ENCODE peak calls at places on chromosomes 3 and 15, in eight cellular contexts. T is A549, E is sigmoid colon, F is esophagus muscularis mucosa, O is HCT116, V is stomach, G is IMR-90, A is ovary. K is an unnamed sample.
A peak's percentile ranks its signal among the peaks of the same experiment; 100 is the strongest.

GRCh38 chr15:20345401-20345958 is 196.1 kb downstream of the GOLGA6L6 start:
- DNase-seq in V (no peak), O (no peak), G (no peak), A (no peak), E (peak; percentile 69), F (peak; percentile 89), T (no peak), K (no peak)

GRCh38 chr3:177591371-177591770 is 394.1 kb upstream of the TBL1XR1 start:
- DNase-seq in T (no peak), O (no peak), A (no peak), E (no peak), V (no peak), F (no peak), G (no peak), K (peak; percentile 18)

GRCh38 chr3:52683611-52684010 is 2.1 kb downstream of the PBRM1 start:
- DNase-seq in O (no peak), E (no peak), G (no peak), F (no peak), V (no peak), A (no peak), T (no peak), K (no peak)

GRCh38 chr3:160129459-160130061 is 95.7 kb upstream of the C3orf80 start:
- DNase-seq in T (peak; percentile 38), G (peak; percentile 97), E (no peak), V (no peak), F (no peak), O (no peak), A (no peak), K (no peak)

GRCh38 chr3:59237121-59237520 is 187.3 kb upstream of the CFAP20DC start:
- DNase-seq in A (no peak), F (no peak), G (peak; percentile 62), E (no peak), O (no peak), T (no peak), V (no peak), K (no peak)

GRCh38 chr15:101407966-101408775 is 81.3 kb downstream of the PCSK6 start:
- DNase-seq in T (no peak), A (no peak), E (no peak), O (no peak), V (peak; percentile 19), F (no peak), G (no peak), K (no peak)

GRCh38 chr3:142779591-142779990 is 55.8 kb downstream of the TRPC1 start:
- DNase-seq in V (no peak), T (no peak), F (no peak), E (no peak), A (no peak), O (no peak), G (peak; percentile 60), K (no peak)

GRCh38 chr3:62577153-62577552 is 203.8 kb upstream of the FEZF2 start:
- DNase-seq in G (no peak), F (peak; percentile 8), E (no peak), O (no peak), V (no peak), T (no peak), A (no peak), K (no peak)

GRCh38 chr3:16888785-16889607 is 4.2 kb downstream of the PLCL2 start:
- DNase-seq in V (no peak), G (no peak), E (no peak), F (no peak), O (no peak), T (no peak), A (no peak), K (no peak)

GRCh38 chr3:45560270-45561020 is 34.1 kb upstream of the LIMD1 start:
- DNase-seq in A (peak; percentile 61), T (no peak), G (peak; percentile 42), E (peak; percentile 95), O (no peak), V (peak; percentile 28), F (peak; percentile 93), K (peak; percentile 77)

GRCh38 chr15:99580061-99580460 is 14.3 kb downstream of the MEF2A start:
- DNase-seq in V (no peak), G (no peak), A (no peak), O (no peak), E (no peak), T (no peak), F (no peak), K (no peak)
- H3K27ac ChIP-seq in V (no peak overlapping the region), G (no peak overlapping the region), A (no peak overlapping the region), O (no peak overlapping the region), E (no peak overlapping the region), T (no peak overlapping the region), F (no peak overlapping the region), K (no peak overlapping the region)

GRCh38 chr3:41243183-41243582 is 43.9 kb downstream of the CTNNB1 start:
- DNase-seq in F (no peak), G (no peak), V (no peak), T (no peak), A (no peak), E (no peak), O (no peak), K (no peak)
- TF ChIP-seq POLR2A in F (no peak), G (no peak), V (no peak), T (no peak), A (no peak), E (no peak), O (no peak), K (no peak)

GRCh38 chr3:14179795-14180194 is 1.2 kb downstream of the LSM3 start:
- DNase-seq in E (no peak), O (no peak), A (no peak), G (no peak), V (no peak), F (no peak), T (no peak), K (no peak)
- H3K27ac ChIP-seq in E (no peak overlapping the region), O (no peak overlapping the region), A (no peak overlapping the region), G (no peak overlapping the region), V (no peak overlapping the region), F (no peak overlapping the region), T (no peak overlapping the region), K (no peak overlapping the region)

GRCh38 chr15:34793901-34794300 is 1.4 kb downstream of the ACTC1 start:
- DNase-seq in A (no peak), G (no peak), O (no peak), E (no peak), F (no peak), V (no peak), T (no peak), K (no peak)
- TF ChIP-seq POLR2A in A (no peak), G (no peak), O (no peak), E (no peak), F (no peak), V (no peak), T (no peak), K (no peak)

DNA sequence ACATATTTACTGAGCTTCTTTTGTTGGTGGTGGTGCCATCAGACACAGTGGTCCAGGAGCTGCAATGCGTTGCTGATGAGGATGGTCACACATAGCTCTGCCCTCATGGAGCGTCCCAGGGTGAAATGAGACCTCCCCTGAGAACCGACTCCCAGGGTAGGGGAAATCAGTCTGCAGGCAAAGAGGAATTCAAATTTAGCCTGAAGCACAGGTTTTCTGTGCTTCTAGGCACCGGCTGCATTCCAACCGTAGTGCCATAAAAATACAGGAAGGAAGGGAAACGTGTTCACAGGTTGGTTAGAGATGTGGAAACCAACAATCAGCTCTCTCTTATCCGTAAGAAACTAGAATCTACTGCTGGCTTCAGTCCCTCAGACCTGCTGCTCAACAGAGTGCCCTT is 19.2 kb downstream of the SMAD3 start:
- DNase-seq in V (no peak), G (no peak), T (no peak), O (no peak), E (no peak), F (no peak), A (no peak), K (no peak)
- H3K27ac ChIP-seq in V (peak overlapping the region; percentile 48), G (peak overlapping the region; percentile 2), T (peak overlapping the region; percentile 82), O (no peak overlapping the region), E (no peak overlapping the region), F (no peak overlapping the region), A (no peak overlapping the region), K (no peak overlapping the region)

GRCh38 chr3:158659454-158660237 is 12.8 kb downstream of the LXN start:
- DNase-seq in E (peak; percentile 66), T (peak; percentile 60), G (peak; percentile 86), V (peak; percentile 43), O (peak; percentile 33), F (no peak), A (peak; percentile 31), K (peak; percentile 72)

GRCh38 chr3:158660711-158661110 is 11.7 kb downstream of the LXN start:
- DNase-seq in A (no peak), G (peak; percentile 24), E (no peak), V (no peak), F (no peak), T (no peak), O (no peak), K (no peak)

GRCh38 chr3:158668506-158668905 is 3.9 kb downstream of the LXN start:
- DNase-seq in E (no peak), V (no peak), G (peak; percentile 69), A (no peak), T (no peak), F (no peak), O (no peak), K (no peak)

GRCh38 chr3:158658889-158659288 is 13.6 kb downstream of the LXN start:
- DNase-seq in T (no peak), V (no peak), A (no peak), G (no peak), E (no peak), F (no peak), O (no peak), K (no peak)

GRCh38 chr3:158663832-158664231 is 8.6 kb downstream of the LXN start:
- DNase-seq in G (no peak), F (no peak), T (no peak), E (no peak), O (no peak), A (no peak), V (no peak), K (no peak)
- TF ChIP-seq POLR2A in G (no peak), F (no peak), T (no peak), E (no peak), O (no peak), A (no peak), V (no peak), K (no peak)

GRCh38 chr3:138348950-138349739 is 766 bp downstream of the MRAS start:
- DNase-seq in A (peak; percentile 58), E (peak; percentile 74), V (no peak), G (peak; percentile 26), T (peak; percentile 22), O (no peak), F (no peak), K (peak; percentile 43)

GRCh38 chr3:138347084-138347483 is 1.3 kb upstream of the MRAS start:
- DNase-seq in G (no peak), T (no peak), O (no peak), E (no peak), F (no peak), A (no peak), V (no peak), K (no peak)

GRCh38 chr3:138351151-138351550 is 2.8 kb downstream of the MRAS start:
- DNase-seq in V (no peak), G (peak; percentile 39), T (no peak), E (peak; percentile 15), F (no peak), O (no peak), A (no peak), K (no peak)

GRCh38 chr3:138349926-138350665 is 1.7 kb downstream of the MRAS start:
- DNase-seq in E (no peak), F (no peak), O (no peak), T (no peak), A (peak; percentile 59), G (peak; percentile 37), V (no peak), K (peak; percentile 41)

GRCh38 chr3:138348107-138348949 is at the start of gene MRAS:
- DNase-seq in T (peak; percentile 60), E (peak; percentile 90), G (peak; percentile 73), O (peak; percentile 57), V (peak; percentile 79), F (no peak), A (peak; percentile 81), K (peak; percentile 78)
- H3K27ac ChIP-seq in T (peak within 1 kb of the TSS; percentile 91), E (peak within 1 kb of the TSS; percentile 92), G (peak within 1 kb of the TSS; percentile 70), O (peak within 1 kb of the TSS; percentile 65), V (peak within 1 kb of the TSS; percentile 91), F (peak within 1 kb of the TSS; percentile 95), A (peak within 1 kb of the TSS; percentile 98), K (peak within 1 kb of the TSS; percentile 96)